ENCODE peak calls at places on chromosomes 2 and 18, in seven cellular contexts. One of them, this sample, is unnamed.

GRCh38 chr2:26640781-26641564 is at the start of gene CIB4:
- DNase-seq in AG10803: no peak
- DNase-seq in DMS 273 treated with DMSO at 0.1 percent for 48 hours: no peak
- DNase-seq in small intestine: no peak
- DNase-seq in omental fat pad: no peak
- DNase-seq in fibroblast of lung: no peak
- DNase-seq in effector memory CD8-positive, alpha-beta T cell: no peak
- DNase-seq in this sample: peak

GRCh38 chr2:171158790-171159325 is 1.8 kb downstream of the TLK1 start:
- DNase-seq in AG10803: no peak
- DNase-seq in DMS 273 treated with DMSO at 0.1 percent for 48 hours: no peak
- DNase-seq in small intestine: peak
- DNase-seq in omental fat pad: no peak
- DNase-seq in fibroblast of lung: no peak
- DNase-seq in effector memory CD8-positive, alpha-beta T cell: no peak
- DNase-seq in this sample: no peak

GRCh38 chr2:139045524-139045923 is 265.3 kb upstream of the NXPH2 start:
- DNase-seq in AG10803: no peak
- DNase-seq in DMS 273 treated with DMSO at 0.1 percent for 48 hours: no peak
- DNase-seq in small intestine: no peak
- DNase-seq in omental fat pad: no peak
- DNase-seq in fibroblast of lung: no peak
- DNase-seq in effector memory CD8-positive, alpha-beta T cell: no peak
- DNase-seq in this sample: no peak

GRCh38 chr2:196991061-196991460 is 64.6 kb upstream of the PGAP1 start:
- DNase-seq in AG10803: no peak
- DNase-seq in DMS 273 treated with DMSO at 0.1 percent for 48 hours: no peak
- DNase-seq in small intestine: no peak
- DNase-seq in omental fat pad: no peak
- DNase-seq in fibroblast of lung: no peak
- DNase-seq in effector memory CD8-positive, alpha-beta T cell: no peak
- DNase-seq in this sample: no peak

GRCh38 chr2:161352718-161353117 is 44.5 kb downstream of the PSMD14 start:
- DNase-seq in AG10803: no peak
- DNase-seq in DMS 273 treated with DMSO at 0.1 percent for 48 hours: no peak
- DNase-seq in small intestine: no peak
- DNase-seq in omental fat pad: no peak
- DNase-seq in fibroblast of lung: no peak
- DNase-seq in effector memory CD8-positive, alpha-beta T cell: no peak
- DNase-seq in this sample: no peak

GRCh38 chr2:174951746-174952145 is 53.4 kb downstream of the CHN1 start:
- DNase-seq in AG10803: peak
- DNase-seq in DMS 273 treated with DMSO at 0.1 percent for 48 hours: peak
- DNase-seq in small intestine: no peak
- DNase-seq in omental fat pad: no peak
- DNase-seq in fibroblast of lung: peak
- DNase-seq in effector memory CD8-positive, alpha-beta T cell: no peak
- DNase-seq in this sample: no peak

GRCh38 chr18:39037925-39038324 is 1472.3 kb upstream of the CELF4 start:
- DNase-seq in AG10803: no peak
- DNase-seq in DMS 273 treated with DMSO at 0.1 percent for 48 hours: no peak
- DNase-seq in small intestine: no peak
- DNase-seq in omental fat pad: no peak
- DNase-seq in fibroblast of lung: no peak
- DNase-seq in effector memory CD8-positive, alpha-beta T cell: no peak
- DNase-seq in this sample: no peak

GRCh38 chr2:139230881-139231280 is 450.7 kb upstream of the NXPH2 start:
- DNase-seq in AG10803: no peak
- DNase-seq in DMS 273 treated with DMSO at 0.1 percent for 48 hours: no peak
- DNase-seq in small intestine: no peak
- DNase-seq in omental fat pad: no peak
- DNase-seq in fibroblast of lung: no peak
- DNase-seq in effector memory CD8-positive, alpha-beta T cell: no peak
- DNase-seq in this sample: no peak

GRCh38 chr2:215367647-215368492 is 56.0 kb downstream of the ATIC start:
- DNase-seq in AG10803: peak
- DNase-seq in DMS 273 treated with DMSO at 0.1 percent for 48 hours: no peak
- DNase-seq in small intestine: no peak
- DNase-seq in omental fat pad: no peak
- DNase-seq in fibroblast of lung: peak
- DNase-seq in effector memory CD8-positive, alpha-beta T cell: no peak
- DNase-seq in this sample: no peak

GRCh38 chr2:55142518-55142917 is 89.6 kb downstream of the CLHC1 start:
- DNase-seq in AG10803: no peak
- DNase-seq in DMS 273 treated with DMSO at 0.1 percent for 48 hours: no peak
- DNase-seq in small intestine: no peak
- DNase-seq in omental fat pad: no peak
- DNase-seq in fibroblast of lung: no peak
- DNase-seq in effector memory CD8-positive, alpha-beta T cell: no peak
- DNase-seq in this sample: no peak

GRCh38 chr2:73156539-73157124 is 43.9 kb upstream of the RAB11FIP5 start:
- DNase-seq in AG10803: peak
- DNase-seq in DMS 273 treated with DMSO at 0.1 percent for 48 hours: peak
- DNase-seq in small intestine: peak
- DNase-seq in omental fat pad: no peak
- DNase-seq in fibroblast of lung: peak
- DNase-seq in effector memory CD8-positive, alpha-beta T cell: peak
- DNase-seq in this sample: no peak

GRCh38 chr2:74587664-74588277 is 33.3 kb downstream of the DOK1 start:
- DNase-seq in AG10803: peak
- DNase-seq in DMS 273 treated with DMSO at 0.1 percent for 48 hours: peak
- DNase-seq in small intestine: peak
- DNase-seq in omental fat pad: no peak
- DNase-seq in fibroblast of lung: peak
- DNase-seq in effector memory CD8-positive, alpha-beta T cell: peak
- DNase-seq in this sample: peak

GRCh38 chr2:19754907-19755306 is 146.9 kb downstream of the TTC32 start:
- DNase-seq in AG10803: no peak
- DNase-seq in DMS 273 treated with DMSO at 0.1 percent for 48 hours: no peak
- DNase-seq in small intestine: no peak
- DNase-seq in omental fat pad: no peak
- DNase-seq in fibroblast of lung: peak
- DNase-seq in effector memory CD8-positive, alpha-beta T cell: no peak
- DNase-seq in this sample: no peak

GRCh38 chr2:99572380-99572779 is 82.6 kb upstream of the REV1 start:
- DNase-seq in AG10803: peak
- DNase-seq in DMS 273 treated with DMSO at 0.1 percent for 48 hours: no peak
- DNase-seq in small intestine: no peak
- DNase-seq in omental fat pad: no peak
- DNase-seq in fibroblast of lung: peak
- DNase-seq in effector memory CD8-positive, alpha-beta T cell: no peak
- DNase-seq in this sample: peak

GRCh38 chr2:188391354-188391753 is 99.7 kb downstream of the GULP1 start:
- DNase-seq in AG10803: no peak
- DNase-seq in DMS 273 treated with DMSO at 0.1 percent for 48 hours: no peak
- DNase-seq in small intestine: no peak
- DNase-seq in omental fat pad: no peak
- DNase-seq in fibroblast of lung: no peak
- DNase-seq in effector memory CD8-positive, alpha-beta T cell: no peak
- DNase-seq in this sample: no peak

GRCh38 chr2:195049372-195050031 is 607.5 kb upstream of the SLC39A10 start:
- DNase-seq in AG10803: no peak
- DNase-seq in DMS 273 treated with DMSO at 0.1 percent for 48 hours: no peak
- DNase-seq in small intestine: no peak
- DNase-seq in omental fat pad: no peak
- DNase-seq in fibroblast of lung: peak
- DNase-seq in effector memory CD8-positive, alpha-beta T cell: no peak
- DNase-seq in this sample: no peak

GRCh38 chr18:49875783-49876182 is 62.5 kb upstream of the ACAA2 start:
- DNase-seq in AG10803: no peak
- DNase-seq in DMS 273 treated with DMSO at 0.1 percent for 48 hours: peak
- DNase-seq in small intestine: no peak
- DNase-seq in omental fat pad: no peak
- DNase-seq in fibroblast of lung: no peak
- DNase-seq in effector memory CD8-positive, alpha-beta T cell: no peak
- DNase-seq in this sample: peak

GRCh38 chr18:79792096-79792987 is 5.4 kb upstream of the KCNG2 start:
- DNase-seq in AG10803: no peak
- DNase-seq in DMS 273 treated with DMSO at 0.1 percent for 48 hours: no peak
- DNase-seq in small intestine: no peak
- DNase-seq in omental fat pad: no peak
- DNase-seq in fibroblast of lung: no peak
- DNase-seq in effector memory CD8-positive, alpha-beta T cell: no peak
- DNase-seq in this sample: no peak

GRCh38 chr2:218927411-218927810 is 32.1 kb upstream of the CDK5R2 start:
- DNase-seq in AG10803: no peak
- DNase-seq in DMS 273 treated with DMSO at 0.1 percent for 48 hours: no peak
- DNase-seq in small intestine: no peak
- DNase-seq in omental fat pad: no peak
- DNase-seq in fibroblast of lung: no peak
- DNase-seq in effector memory CD8-positive, alpha-beta T cell: no peak
- DNase-seq in this sample: no peak

GRCh38 chr2:22078701-22079100 is 954.9 kb downstream of the TDRD15 start:
- DNase-seq in AG10803: no peak
- DNase-seq in DMS 273 treated with DMSO at 0.1 percent for 48 hours: no peak
- DNase-seq in small intestine: no peak
- DNase-seq in omental fat pad: no peak
- DNase-seq in fibroblast of lung: no peak
- DNase-seq in effector memory CD8-positive, alpha-beta T cell: no peak
- DNase-seq in this sample: no peak

GRCh38 chr2:98669675-98670074 is 61.3 kb downstream of the MGAT4A start:
- DNase-seq in AG10803: no peak
- DNase-seq in DMS 273 treated with DMSO at 0.1 percent for 48 hours: no peak
- DNase-seq in small intestine: peak
- DNase-seq in omental fat pad: no peak
- DNase-seq in fibroblast of lung: peak
- DNase-seq in effector memory CD8-positive, alpha-beta T cell: no peak
- DNase-seq in this sample: no peak

GRCh38 chr2:176490061-176490861 is 221.0 kb downstream of the MTX2 start:
- DNase-seq in AG10803: peak
- DNase-seq in DMS 273 treated with DMSO at 0.1 percent for 48 hours: no peak
- DNase-seq in small intestine: no peak
- DNase-seq in omental fat pad: no peak
- DNase-seq in fibroblast of lung: peak
- DNase-seq in effector memory CD8-positive, alpha-beta T cell: no peak
- DNase-seq in this sample: no peak